ENCODE peak calls at places on chromosomes 7 and 10, in six cellular contexts. One of them, this sample, is unnamed.

GRCh38 chr7:19352271-19352670 is 207.1 kb upstream of the FERD3L start:
- DNase-seq in IMR-90: no peak
- DNase-seq in uterus: no peak
- DNase-seq in stomach: no peak
- DNase-seq in A549: no peak
- DNase-seq in adrenal gland: no peak
- DNase-seq in this sample: no peak

GRCh38 chr7:28435732-28436378 is 23.5 kb downstream of the CREB5 start:
- DNase-seq in IMR-90: peak; percentile 48
- DNase-seq in uterus: no peak
- DNase-seq in stomach: no peak
- DNase-seq in A549: no peak
- DNase-seq in adrenal gland: no peak
- DNase-seq in this sample: no peak

GRCh38 chr7:30862987-30863693 is 48.5 kb upstream of the AQP1 start:
- DNase-seq in IMR-90: no peak
- DNase-seq in uterus: no peak
- DNase-seq in stomach: no peak
- DNase-seq in A549: no peak
- DNase-seq in adrenal gland: no peak
- DNase-seq in this sample: no peak

GRCh38 chr7:127831312-127832212 is 179.6 kb downstream of the SND1 start:
- DNase-seq in IMR-90: no peak
- DNase-seq in uterus: no peak
- DNase-seq in stomach: no peak
- DNase-seq in A549: no peak
- DNase-seq in adrenal gland: no peak
- DNase-seq in this sample: no peak

GRCh38 chr10:72332423-72333110 is 22.2 kb downstream of the DNAJB12 start:
- DNase-seq in IMR-90: no peak
- DNase-seq in uterus: no peak
- DNase-seq in stomach: no peak
- DNase-seq in A549: no peak
- DNase-seq in adrenal gland: no peak
- DNase-seq in this sample: no peak

GRCh38 chr10:133028158-133028557 is 59.6 kb upstream of the ADGRA1 start:
- DNase-seq in IMR-90: no peak
- DNase-seq in uterus: no peak
- DNase-seq in stomach: no peak
- DNase-seq in A549: no peak
- DNase-seq in adrenal gland: no peak
- DNase-seq in this sample: no peak

GRCh38 chr7:94698275-94698674 is 42.3 kb upstream of the SGCE start:
- DNase-seq in IMR-90: peak; percentile 84
- DNase-seq in uterus: no peak
- DNase-seq in stomach: no peak
- DNase-seq in A549: peak; percentile 43
- DNase-seq in adrenal gland: no peak
- DNase-seq in this sample: no peak

GRCh38 chr10:129506101-129506797 is 39.2 kb downstream of the MGMT start:
- DNase-seq in IMR-90: no peak
- DNase-seq in uterus: no peak
- DNase-seq in stomach: no peak
- DNase-seq in A549: no peak
- DNase-seq in adrenal gland: no peak
- DNase-seq in this sample: no peak

GRCh38 chr10:49568235-49568634 is 29.3 kb upstream of the ERCC6 start:
- DNase-seq in IMR-90: peak; percentile 11
- DNase-seq in uterus: no peak
- DNase-seq in stomach: no peak
- DNase-seq in A549: no peak
- DNase-seq in adrenal gland: no peak
- DNase-seq in this sample: no peak

GRCh38 chr7:131108212-131108980 is 219.3 kb upstream of the MKLN1 start:
- DNase-seq in IMR-90: peak; percentile 21
- DNase-seq in uterus: no peak
- DNase-seq in stomach: no peak
- DNase-seq in A549: peak; percentile 39
- DNase-seq in adrenal gland: no peak
- DNase-seq in this sample: no peak

GRCh38 chr7:122532406-122533269 is 166.3 kb downstream of the RNF133 start:
- DNase-seq in IMR-90: peak; percentile 5
- DNase-seq in uterus: no peak
- DNase-seq in stomach: no peak
- DNase-seq in A549: no peak
- DNase-seq in adrenal gland: no peak
- DNase-seq in this sample: no peak

GRCh38 chr7:15891151-15891842 is 204.8 kb upstream of the MEOX2 start:
- DNase-seq in IMR-90: peak; percentile 47
- DNase-seq in uterus: no peak
- DNase-seq in stomach: no peak
- DNase-seq in A549: no peak
- DNase-seq in adrenal gland: no peak
- DNase-seq in this sample: no peak

GRCh38 chr7:71144963-71145362 is 13.0 kb downstream of the GALNT17 start:
- DNase-seq in IMR-90: no peak
- DNase-seq in uterus: no peak
- DNase-seq in stomach: no peak
- DNase-seq in A549: no peak
- DNase-seq in adrenal gland: no peak
- DNase-seq in this sample: no peak

GRCh38 chr10:75600833-75601232 is 169.4 kb downstream of the LRMDA start:
- DNase-seq in IMR-90: no peak
- DNase-seq in uterus: no peak
- DNase-seq in stomach: no peak
- DNase-seq in A549: no peak
- DNase-seq in adrenal gland: no peak
- DNase-seq in this sample: no peak

GRCh38 chr7:134547738-134548054 is 1.2 kb upstream of the AKR1B15 start:
- DNase-seq in IMR-90: peak; percentile 74
- DNase-seq in uterus: peak; percentile 56
- DNase-seq in stomach: peak; percentile 78
- DNase-seq in A549: peak; percentile 85
- DNase-seq in adrenal gland: peak; percentile 70
- DNase-seq in this sample: peak; percentile 87

GRCh38 chr10:3192856-3193635 is 20.5 kb upstream of the PITRM1 start:
- DNase-seq in IMR-90: peak; percentile 73
- DNase-seq in uterus: peak; percentile 65
- DNase-seq in stomach: peak; percentile 66
- DNase-seq in A549: peak; percentile 64
- DNase-seq in adrenal gland: peak; percentile 47
- DNase-seq in this sample: peak; percentile 54

GRCh38 chr7:19674266-19674960 is 34.4 kb downstream of the POLR1F start:
- DNase-seq in IMR-90: no peak
- DNase-seq in uterus: no peak
- DNase-seq in stomach: no peak
- DNase-seq in A549: no peak
- DNase-seq in adrenal gland: no peak
- DNase-seq in this sample: no peak

GRCh38 chr10:7045891-7046599 is 364.8 kb downstream of the SFMBT2 start:
- DNase-seq in IMR-90: no peak
- DNase-seq in uterus: no peak
- DNase-seq in stomach: no peak
- DNase-seq in A549: no peak
- DNase-seq in adrenal gland: no peak
- DNase-seq in this sample: no peak

GRCh38 chr7:12630615-12630884 is 56.9 kb upstream of the ARL4A start:
- DNase-seq in IMR-90: no peak
- DNase-seq in uterus: no peak
- DNase-seq in stomach: no peak
- DNase-seq in A549: no peak
- DNase-seq in adrenal gland: no peak
- DNase-seq in this sample: no peak

GRCh38 chr10:100823194-100823593 is 77.8 kb downstream of the PAX2 start:
- DNase-seq in IMR-90: no peak
- DNase-seq in uterus: no peak
- DNase-seq in stomach: no peak
- DNase-seq in A549: no peak
- DNase-seq in adrenal gland: no peak
- DNase-seq in this sample: no peak

GRCh38 chr7:88357794-88358533 is 51.3 kb upstream of the STEAP4 start:
- DNase-seq in IMR-90: no peak
- DNase-seq in uterus: no peak
- DNase-seq in stomach: no peak
- DNase-seq in A549: peak; percentile 38
- DNase-seq in adrenal gland: no peak
- DNase-seq in this sample: no peak

GRCh38 chr10:129968020-129968861 is 4.2 kb upstream of the EBF3 start:
- DNase-seq in IMR-90: no peak
- DNase-seq in uterus: no peak
- DNase-seq in stomach: no peak
- DNase-seq in A549: no peak
- DNase-seq in adrenal gland: no peak
- DNase-seq in this sample: no peak

GRCh38 chr7:155123413-155123812 is 53.3 kb downstream of the HTR5A start:
- DNase-seq in IMR-90: no peak
- DNase-seq in uterus: no peak
- DNase-seq in stomach: no peak
- DNase-seq in A549: no peak
- DNase-seq in adrenal gland: no peak
- DNase-seq in this sample: no peak

GRCh38 chr10:42874713-42875387 is 92.3 kb downstream of the BMS1 start:
- DNase-seq in IMR-90: no peak
- DNase-seq in uterus: no peak
- DNase-seq in stomach: no peak
- DNase-seq in A549: no peak
- DNase-seq in adrenal gland: no peak
- DNase-seq in this sample: no peak

GRCh38 chr10:37671802-37672201 is 185.6 kb downstream of the ZNF248 start:
- DNase-seq in IMR-90: no peak
- DNase-seq in uterus: no peak
- DNase-seq in stomach: no peak
- DNase-seq in A549: no peak
- DNase-seq in adrenal gland: no peak
- DNase-seq in this sample: no peak

DNA sequence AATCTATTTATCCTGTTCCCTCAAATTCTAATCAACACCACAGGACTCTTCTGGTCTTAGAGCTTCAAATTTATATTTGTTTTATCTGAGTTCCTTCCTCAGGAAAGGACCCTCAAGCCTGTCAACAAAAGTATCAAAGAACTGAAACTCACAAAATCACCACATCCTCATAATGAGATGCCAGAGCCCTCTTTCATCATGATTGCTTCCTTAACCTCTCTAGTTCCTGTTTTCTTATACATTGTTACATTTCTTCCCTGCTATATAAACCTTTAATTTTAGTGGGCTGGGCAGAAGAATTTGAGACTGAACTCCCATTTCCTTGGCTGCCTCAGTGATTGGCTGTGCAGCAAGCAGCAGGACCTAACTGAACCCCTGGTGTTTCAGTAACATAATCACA is 189.7 kb downstream of the ZNF248 start:
- DNase-seq in IMR-90: no peak
- DNase-seq in uterus: no peak
- DNase-seq in stomach: no peak
- DNase-seq in A549: no peak
- DNase-seq in adrenal gland: no peak
- DNase-seq in this sample: no peak
- H3K9me3 ChIP-seq in IMR-90: peaks cover 6% of the 10 kb centered on the region
- H3K9me3 ChIP-seq in uterus: no peaks in the 10 kb centered on the region
- H3K9me3 ChIP-seq in stomach: peaks cover 22% of the 10 kb centered on the region
- H3K9me3 ChIP-seq in A549: peaks cover 17% of the 10 kb centered on the region
- H3K9me3 ChIP-seq in adrenal gland: no peaks in the 10 kb centered on the region
- H3K9me3 ChIP-seq in this sample: no peaks in the 10 kb centered on the region

DNA sequence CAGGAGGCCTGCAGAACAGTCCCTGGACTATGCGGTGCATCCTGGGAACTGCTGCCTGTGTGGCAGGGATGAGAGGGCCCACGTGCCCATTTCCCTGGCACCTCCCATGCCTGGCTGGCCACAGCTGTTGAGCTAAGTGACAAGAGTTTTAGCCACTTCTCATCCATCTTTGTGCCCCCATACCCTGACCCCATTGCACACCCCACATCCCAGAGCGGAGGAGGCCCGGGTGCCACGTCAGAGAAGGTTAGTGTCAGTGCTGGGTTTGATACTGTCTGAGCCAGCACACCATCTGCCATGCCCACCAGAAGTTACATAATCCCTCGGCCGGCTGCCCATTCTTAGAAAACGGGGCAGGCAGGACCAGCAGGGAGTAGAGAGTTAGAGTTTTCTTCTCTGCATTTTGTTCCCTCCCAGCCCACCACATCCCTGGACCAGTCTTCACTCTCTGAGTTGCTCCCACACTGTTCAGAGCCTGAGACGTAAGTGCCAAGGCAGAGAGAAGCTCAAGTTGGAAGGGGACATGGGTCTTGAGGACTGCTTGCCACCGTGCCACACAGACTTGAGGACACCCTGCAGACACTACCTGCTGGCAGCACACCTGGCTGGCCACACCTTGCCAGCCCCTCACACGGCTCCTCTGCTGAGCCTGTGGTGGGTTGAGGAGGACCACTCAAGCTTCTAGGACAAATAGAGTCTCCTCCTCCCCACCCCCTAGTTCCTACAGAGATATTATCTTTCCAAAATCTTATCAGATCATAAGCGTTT is 13.1 kb downstream of the UNC5B start:
- DNase-seq in IMR-90: no peak
- DNase-seq in uterus: peak; percentile 12
- DNase-seq in stomach: no peak
- DNase-seq in A549: no peak
- DNase-seq in adrenal gland: no peak
- DNase-seq in this sample: no peak
- H3K4me3 ChIP-seq in IMR-90: no peak overlapping the region
- H3K4me3 ChIP-seq in uterus: no peak overlapping the region
- H3K4me3 ChIP-seq in stomach: no peak overlapping the region
- H3K4me3 ChIP-seq in A549: no peak overlapping the region
- H3K4me3 ChIP-seq in adrenal gland: no peak overlapping the region
- H3K4me3 ChIP-seq in this sample: no peak overlapping the region

GRCh38 chr7:111568419-111568818 is 6.1 kb upstream of the IMMP2L start:
- DNase-seq in IMR-90: no peak
- DNase-seq in uterus: no peak
- DNase-seq in stomach: no peak
- DNase-seq in A549: no peak
- DNase-seq in adrenal gland: no peak
- DNase-seq in this sample: no peak
- TF ChIP-seq POLR2A in IMR-90: no peak
- TF ChIP-seq POLR2A in uterus: no peak
- TF ChIP-seq POLR2A in stomach: no peak
- TF ChIP-seq POLR2A in A549: no peak
- TF ChIP-seq POLR2A in adrenal gland: no peak
- TF ChIP-seq POLR2A in this sample: no peak

GRCh38 chr10:131738396-131738735 is 162.4 kb upstream of the PPP2R2D start:
- DNase-seq in IMR-90: no peak
- DNase-seq in uterus: no peak
- DNase-seq in stomach: peak; percentile 10
- DNase-seq in A549: no peak
- DNase-seq in adrenal gland: peak; percentile 5
- DNase-seq in this sample: no peak

GRCh38 chr10:131736321-131736980 is 164.4 kb upstream of the PPP2R2D start:
- DNase-seq in IMR-90: no peak
- DNase-seq in uterus: no peak
- DNase-seq in stomach: peak; percentile 24
- DNase-seq in A549: no peak
- DNase-seq in adrenal gland: peak; percentile 4
- DNase-seq in this sample: no peak

GRCh38 chr10:131733596-131733995 is 167.2 kb upstream of the PPP2R2D start:
- DNase-seq in IMR-90: no peak
- DNase-seq in uterus: no peak
- DNase-seq in stomach: peak; percentile 15
- DNase-seq in A549: no peak
- DNase-seq in adrenal gland: no peak
- DNase-seq in this sample: no peak

GRCh38 chr10:131737543-131738395 is 163.0 kb upstream of the PPP2R2D start:
- DNase-seq in IMR-90: no peak
- DNase-seq in uterus: no peak
- DNase-seq in stomach: peak; percentile 17
- DNase-seq in A549: no peak
- DNase-seq in adrenal gland: peak; percentile 7
- DNase-seq in this sample: no peak

GRCh38 chr10:131735577-131735976 is 165.2 kb upstream of the PPP2R2D start:
- DNase-seq in IMR-90: no peak
- DNase-seq in uterus: no peak
- DNase-seq in stomach: peak; percentile 10
- DNase-seq in A549: no peak
- DNase-seq in adrenal gland: no peak
- DNase-seq in this sample: no peak
- H3K9me3 ChIP-seq in IMR-90: peaks cover 50% of the 10 kb centered on the region
- H3K9me3 ChIP-seq in uterus: no peaks in the 10 kb centered on the region
- H3K9me3 ChIP-seq in stomach: peaks cover 15% of the 10 kb centered on the region
- H3K9me3 ChIP-seq in A549: peaks cover 5% of the 10 kb centered on the region
- H3K9me3 ChIP-seq in adrenal gland: no peaks in the 10 kb centered on the region
- H3K9me3 ChIP-seq in this sample: no peaks in the 10 kb centered on the region